ENCODE peak calls at places on chromosomes 12 and 14, in four cellular contexts. H is HepG2, F is K562, D is GM12878. G is an unnamed sample.

GRCh38 chr12:46559311-46559710 is 186.7 kb upstream of the SLC38A2 start:
- DNase-seq in H (no peak), F (no peak), D (no peak), G (no peak)

GRCh38 chr12:130992979-130993538 is 39.4 kb downstream of the ADGRD1 start:
- DNase-seq in H (no peak), F (no peak), D (no peak), G (no peak)

GRCh38 chr12:92624236-92624635 is 78.6 kb upstream of the PLEKHG7 start:
- DNase-seq in H (no peak), F (no peak), D (no peak), G (no peak)

GRCh38 chr12:22190969-22191368 is 143.5 kb downstream of the ST8SIA1 start:
- DNase-seq in H (no peak), F (no peak), D (no peak), G (no peak)

GRCh38 chr14:98946995-98947394 is 325.0 kb downstream of the BCL11B start:
- DNase-seq in H (no peak), F (no peak), D (no peak), G (no peak)

GRCh38 chr12:57254506-57255280 is 3.7 kb upstream of the STAC3 start:
- DNase-seq in H (no peak), F (no peak), D (no peak), G (no peak)

GRCh38 chr12:48118491-48118890 is 673 bp upstream of the PFKM start:
- DNase-seq in H (no peak), F (peak), D (no peak), G (peak)

GRCh38 chr14:55221186-55221585 is 29.8 kb upstream of the DLGAP5 start:
- DNase-seq in H (no peak), F (no peak), D (no peak), G (no peak)

GRCh38 chr14:100860556-100861187 is 34.8 kb downstream of the MEG3 start:
- DNase-seq in H (no peak), F (no peak), D (no peak), G (no peak)

GRCh38 chr12:47085815-47086252 is 6.1 kb upstream of the AMIGO2 start:
- DNase-seq in H (peak), F (peak), D (no peak), G (no peak)

GRCh38 chr12:98601924-98602323 is 8.4 kb downstream of the SLC25A3 start:
- DNase-seq in H (no peak), F (no peak), D (no peak), G (no peak)

GRCh38 chr12:93287152-93287551 is 90.6 kb upstream of the NUDT4 start:
- DNase-seq in H (no peak), F (no peak), D (no peak), G (no peak)

GRCh38 chr12:31922341-31923062 is 36.7 kb upstream of the RESF1 start:
- DNase-seq in H (peak), F (no peak), D (no peak), G (no peak)

GRCh38 chr14:21015312-21015711 is 9.5 kb downstream of the NDRG2 start:
- DNase-seq in H (no peak), F (no peak), D (no peak), G (no peak)

GRCh38 chr14:99244960-99245340 is 27.0 kb downstream of the BCL11B start:
- DNase-seq in H (no peak), F (no peak), D (no peak), G (no peak)

GRCh38 chr14:64265222-64265621 is 28.9 kb downstream of the ESR2 start:
- DNase-seq in H (no peak), F (no peak), D (no peak), G (no peak)

GRCh38 chr14:33943081-33943480 is 7.8 kb downstream of the EGLN3 start:
- DNase-seq in H (no peak), F (no peak), D (no peak), G (no peak)

GRCh38 chr14:73239463-73240241 is 2.3 kb downstream of the PAPLN start:
- DNase-seq in H (no peak), F (no peak), D (no peak), G (no peak)

GRCh38 chr12:47939009-47939601 is 24.3 kb upstream of the TMEM106C start:
- DNase-seq in H (no peak), F (no peak), D (no peak), G (no peak)

GRCh38 chr14:55094630-55095157 is 34.4 kb upstream of the LGALS3 start:
- DNase-seq in H (no peak), F (no peak), D (no peak), G (no peak)

GRCh38 chr14:68283378-68284123 is 464.0 kb downstream of the RAD51B start:
- DNase-seq in H (no peak), F (no peak), D (peak), G (no peak)

GRCh38 chr12:27244680-27245005 is 557 bp downstream of the STK38L start:
- DNase-seq in H (no peak), F (no peak), D (no peak), G (no peak)

GRCh38 chr14:67263499-67264149 is 22.4 kb downstream of the PALS1 start:
- DNase-seq in H (no peak), F (no peak), D (no peak), G (no peak)

GRCh38 chr12:93514853-93515252 is 47.5 kb downstream of the MRPL42 start:
- DNase-seq in H (no peak), F (no peak), D (no peak), G (no peak)

GRCh38 chr14:99841436-99842071 is 48.3 kb downstream of the EML1 start:
- DNase-seq in H (no peak), F (no peak), D (no peak), G (no peak)

GRCh38 chr14:21020977-21021545 is 3.8 kb downstream of the NDRG2 start:
- DNase-seq in H (no peak), F (no peak), D (no peak), G (no peak)

GRCh38 chr14:21074398-21075272 is 4.5 kb downstream of the ARHGEF40 start:
- DNase-seq in H (no peak), F (no peak), D (no peak), G (no peak)

GRCh38 chr14:36939265-36939664 is 233.1 kb downstream of the SLC25A21 start:
- DNase-seq in H (no peak), F (no peak), D (no peak), G (no peak)

GRCh38 chr12:115404761-115405470 is 720.9 kb upstream of the TBX3 start:
- DNase-seq in H (peak), F (no peak), D (no peak), G (no peak)

GRCh38 chr14:90740946-90741681 is 75.1 kb downstream of the TTC7B start:
- DNase-seq in H (no peak), F (no peak), D (no peak), G (no peak)

GRCh38 chr12:124174406-124174805 is 120.5 kb upstream of the RFLNA start:
- DNase-seq in H (no peak), F (no peak), D (no peak), G (no peak)

GRCh38 chr12:111244673-111245072 is 124.2 kb downstream of the PHETA1 start:
- DNase-seq in H (no peak), F (no peak), D (no peak), G (no peak)

GRCh38 chr14:93029911-93030555 is 85.7 kb downstream of the ITPK1 start:
- DNase-seq in H (no peak), F (no peak), D (no peak), G (no peak)

GRCh38 chr12:89949457-89950195 is 241.0 kb upstream of the ATP2B1 start:
- DNase-seq in H (peak), F (no peak), D (peak), G (peak)

GRCh38 chr14:103041464-103041863 is 15.9 kb downstream of the CDC42BPB start:
- DNase-seq in H (no peak), F (no peak), D (no peak), G (no peak)

GRCh38 chr14:68790656-68791077 is 2.2 kb downstream of the ZFP36L1 start:
- DNase-seq in H (no peak), F (no peak), D (no peak), G (no peak)

GRCh38 chr12:2858334-2858733 is 1.5 kb upstream of the TEX52 start:
- DNase-seq in H (no peak), F (no peak), D (no peak), G (no peak)

GRCh38 chr14:30006695-30007094 is 79.0 kb upstream of the PRKD1 start:
- DNase-seq in H (no peak), F (no peak), D (no peak), G (no peak)
- TF ChIP-seq FOXK2 in H (no peak), F (no peak), D (no peak), G (no peak)

GRCh38 chr12:17577405-17577804 is 512.6 kb downstream of the RERGL start:
- DNase-seq in H (no peak), F (no peak), D (no peak), G (no peak)

GRCh38 chr12:17571047-17571446 is 518.9 kb downstream of the RERGL start:
- DNase-seq in H (no peak), F (no peak), D (no peak), G (no peak)

DNA sequence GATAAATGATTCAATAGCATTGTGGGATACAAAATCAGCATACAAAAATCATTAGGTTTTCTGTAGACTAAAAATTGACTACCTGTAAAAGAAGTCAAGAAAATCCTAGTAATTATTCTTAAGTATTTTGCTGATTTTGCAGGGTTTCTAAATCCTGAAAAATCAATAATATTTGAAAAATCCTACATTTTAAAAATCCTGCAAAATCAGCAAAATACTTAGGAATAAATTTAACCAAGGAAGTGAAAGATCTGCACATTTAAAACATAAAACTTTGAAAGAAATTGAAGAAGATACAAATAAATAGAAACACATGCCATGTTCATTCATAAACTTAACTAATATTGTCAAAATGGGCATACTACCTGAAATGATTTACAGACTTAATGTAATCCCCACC is 517.7 kb downstream of the RERGL start:
- DNase-seq in H (no peak), F (no peak), D (no peak), G (no peak)
- TF ChIP-seq FOXM1 in H (no peak), F (no peak), D (no peak), G (no peak)

DNA sequence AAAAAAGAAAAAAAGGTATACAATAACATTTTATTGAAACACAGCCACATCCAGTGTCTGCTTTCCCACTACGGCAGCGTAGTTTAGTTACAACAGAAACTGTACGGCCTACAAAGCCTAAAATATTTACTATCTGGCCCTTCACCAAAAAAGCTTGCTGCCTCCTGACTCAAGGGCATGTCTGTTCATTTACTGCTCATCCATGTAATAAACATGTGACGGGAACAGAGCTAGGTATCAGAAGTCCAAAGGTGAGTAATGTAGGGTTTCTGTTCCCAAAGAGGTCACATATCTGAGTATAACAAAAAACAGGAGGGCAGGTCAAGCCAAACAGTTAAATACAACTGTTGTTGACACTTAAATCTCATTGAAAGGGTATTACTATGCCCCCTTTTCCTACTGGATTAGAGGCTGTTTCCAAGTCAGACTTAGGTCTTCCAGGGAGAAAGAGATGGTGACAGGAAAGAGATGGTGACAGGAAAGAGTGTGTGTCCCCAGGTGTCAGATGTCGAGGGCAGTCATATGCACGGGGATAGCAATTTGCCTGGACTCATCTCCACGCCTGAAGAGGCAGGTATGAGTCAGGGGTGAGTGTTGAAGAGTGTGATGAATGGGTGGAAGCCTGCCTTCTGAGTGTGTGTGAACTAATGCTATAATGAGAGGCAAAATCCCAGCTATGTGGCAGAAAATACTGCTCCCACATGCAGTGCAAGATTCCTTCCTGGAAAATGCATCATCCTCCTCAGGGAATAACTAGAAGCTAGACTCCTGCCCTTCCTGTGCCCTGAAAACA is 77.7 kb downstream of the MAP3K9 start:
- DNase-seq in H (no peak), F (no peak), D (no peak), G (no peak)
- TF ChIP-seq BHLHE40 in H (no peak), F (no peak), D (no peak), G (no peak)

GRCh38 chr14:53890611-53891091 is 66.0 kb downstream of the BMP4 start:
- DNase-seq in H (peak), F (no peak), D (no peak), G (no peak)
- TF ChIP-seq FOXK2 in H (no peak), F (no peak), D (no peak), G (no peak)

DNA sequence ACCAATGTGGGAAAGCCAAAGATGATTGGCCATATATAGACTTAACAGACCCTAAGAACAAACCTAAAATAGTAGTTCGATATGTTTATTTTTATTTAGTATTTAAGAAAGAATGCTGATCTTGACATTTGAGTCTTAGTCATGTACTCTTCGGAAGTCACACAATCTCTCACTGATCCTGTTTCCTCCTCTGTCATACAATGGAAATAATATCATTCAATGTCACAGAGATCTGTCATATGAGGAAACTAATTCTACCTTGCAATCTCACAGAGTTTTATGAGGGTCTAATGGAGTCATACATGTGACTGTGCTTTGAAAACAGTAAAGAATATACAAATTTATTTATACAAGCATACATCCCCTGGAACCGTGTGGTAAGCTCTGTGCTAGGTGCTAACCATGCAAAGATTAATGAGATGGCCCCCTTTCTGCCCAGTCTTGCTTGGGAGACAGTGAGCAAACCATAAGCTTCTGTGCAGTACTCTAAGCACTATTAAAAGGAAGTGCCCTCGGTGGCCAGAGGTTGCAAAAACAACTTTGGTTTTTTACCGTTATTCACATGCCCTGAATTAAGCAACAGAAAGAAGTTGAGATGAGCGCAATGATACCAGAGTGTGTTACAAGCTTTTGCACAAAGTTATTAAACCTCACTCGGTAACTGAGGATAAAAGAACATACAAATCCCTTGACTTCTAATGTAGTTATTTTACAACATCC is 1.7 kb upstream of the LIN7A start:
- DNase-seq in H (peak), F (no peak), D (no peak), G (no peak)
- TF ChIP-seq FOXM1 in H (no peak), F (no peak), D (no peak), G (no peak)

G was measured in HEK293T.